ENCODE peak calls at places on chromosome 17, in seven cellular contexts. A is iris pigment epithelial cell; U is effector CD4-positive, alpha-beta T cell; D is left cardiac atrium; J is T-helper 2 cell; F is nephron progenitor cell; X is activated CD8-positive, alpha-beta T cell treated with anti-CD3 and anti-CD28 coated beads for 36 hours. H is an unnamed sample.

GRCh38 chr17:35774499-35774898 is 13.8 kb downstream of the C17orf50 start:
- DNase-seq in A (no peak), U (no peak), D (peak; percentile 67), J (no peak), F (no peak), X (no peak), H (no peak)

GRCh38 chr17:59534583-59534982 is 30.8 kb upstream of the DHX40 start:
- DNase-seq in A (no peak), U (no peak), D (no peak), J (no peak), F (no peak), X (no peak), H (no peak)

GRCh38 chr17:31550389-31551056 is 159.0 kb downstream of the RAB11FIP4 start:
- DNase-seq in A (no peak), U (no peak), D (no peak), J (no peak), F (no peak), X (no peak), H (no peak)

GRCh38 chr17:632551-632950 is 82.1 kb downstream of the VPS53 start:
- DNase-seq in A (no peak), U (no peak), D (no peak), J (no peak), F (no peak), X (no peak), H (no peak)

GRCh38 chr17:45077643-45078042 is 16.5 kb downstream of the NMT1 start:
- DNase-seq in A (no peak), U (no peak), D (no peak), J (no peak), F (no peak), X (no peak), H (no peak)

GRCh38 chr17:51604299-51605020 is 344.1 kb downstream of the UTP18 start:
- DNase-seq in A (no peak), U (no peak), D (no peak), J (no peak), F (no peak), X (no peak), H (no peak)

GRCh38 chr17:80649200-80649644 is 104.6 kb downstream of the RPTOR start:
- DNase-seq in A (no peak), U (no peak), D (no peak), J (no peak), F (no peak), X (peak; percentile 43), H (no peak)

GRCh38 chr17:18256351-18256750 is 2.2 kb downstream of the FLII start:
- DNase-seq in A (no peak), U (no peak), D (no peak), J (no peak), F (no peak), X (no peak), H (no peak)

GRCh38 chr17:77346765-77347164 is 206.0 kb downstream of the SEC14L1 start:
- DNase-seq in A (no peak), U (no peak), D (no peak), J (no peak), F (no peak), X (no peak), H (no peak)

GRCh38 chr17:1347681-1348318 is 52.2 kb downstream of the YWHAE start:
- DNase-seq in A (peak; percentile 50), U (no peak), D (peak; percentile 45), J (no peak), F (no peak), X (no peak), H (no peak)

GRCh38 chr17:76683011-76683755 is 27.6 kb downstream of the MXRA7 start:
- DNase-seq in A (no peak), U (no peak), D (no peak), J (no peak), F (no peak), X (no peak), H (no peak)

GRCh38 chr17:43402567-43402966 is 3.8 kb downstream of the ARL4D start:
- DNase-seq in A (no peak), U (no peak), D (no peak), J (no peak), F (no peak), X (no peak), H (no peak)

GRCh38 chr17:1779571-1780074 is 17.8 kb downstream of the SERPINF1 start:
- DNase-seq in A (peak; percentile 95), U (no peak), D (peak; percentile 85), J (no peak), F (no peak), X (no peak), H (peak; percentile 81)

GRCh38 chr17:68184816-68185436 is 62.9 kb upstream of the AMZ2 start:
- DNase-seq in A (no peak), U (peak; percentile 58), D (no peak), J (no peak), F (no peak), X (peak; percentile 79), H (no peak)

GRCh38 chr17:77286641-77287431 is 146.1 kb downstream of the SEC14L1 start:
- DNase-seq in A (peak; percentile 59), U (no peak), D (peak; percentile 65), J (no peak), F (no peak), X (no peak), H (peak; percentile 43)

GRCh38 chr17:81252336-81253329 is 13.5 kb downstream of the NDUFAF8 start:
- DNase-seq in A (no peak), U (no peak), D (no peak), J (no peak), F (no peak), X (no peak), H (no peak)

GRCh38 chr17:19897901-19898300 is 30.2 kb upstream of the ULK2 start:
- DNase-seq in A (peak; percentile 89), U (no peak), D (no peak), J (no peak), F (no peak), X (no peak), H (no peak)

GRCh38 chr17:36807496-36808180 is 129.6 kb upstream of the LHX1 start:
- DNase-seq in A (no peak), U (no peak), D (no peak), J (no peak), F (no peak), X (no peak), H (no peak)

GRCh38 chr17:73455050-73455687 is 143.4 kb upstream of the CDC42EP4 start:
- DNase-seq in A (no peak), U (no peak), D (no peak), J (no peak), F (no peak), X (no peak), H (no peak)

GRCh38 chr17:40538936-40539705 is 26.2 kb downstream of the CCR7 start:
- DNase-seq in A (no peak), U (no peak), D (no peak), J (no peak), F (no peak), X (no peak), H (no peak)

GRCh38 chr17:79950306-79950705 is 85.4 kb downstream of the TBC1D16 start:
- DNase-seq in A (no peak), U (no peak), D (peak; percentile 23), J (no peak), F (no peak), X (no peak), H (peak; percentile 13)

GRCh38 chr17:42759982-42760651 is 910 bp upstream of the RAMP2 start:
- DNase-seq in A (no peak), U (no peak), D (no peak), J (no peak), F (no peak), X (no peak), H (no peak)

GRCh38 chr17:78735832-78736525 is 46.1 kb downstream of the CYTH1 start:
- DNase-seq in A (peak; percentile 45), U (no peak), D (no peak), J (no peak), F (no peak), X (no peak), H (no peak)

GRCh38 chr17:4721203-4722135 is 9.8 kb upstream of the MED11 start:
- DNase-seq in A (peak; percentile 59), U (no peak), D (no peak), J (no peak), F (no peak), X (peak; percentile 43), H (peak; percentile 45)

GRCh38 chr17:40168262-40168832 is 8.9 kb upstream of the RAPGEFL1 start:
- DNase-seq in A (peak; percentile 73), U (peak; percentile 27), D (no peak), J (no peak), F (no peak), X (peak; percentile 50), H (no peak)

GRCh38 chr17:79009397-79010303 is at the start of gene CANT1:
- DNase-seq in A (peak; percentile 80), U (peak; percentile 72), D (peak; percentile 90), J (peak; percentile 72), F (peak; percentile 91), X (peak; percentile 85), H (peak; percentile 88)

GRCh38 chr17:56656961-56657360 is 63.5 kb downstream of the NOG start:
- DNase-seq in A (no peak), U (no peak), D (no peak), J (no peak), F (no peak), X (no peak), H (no peak)

GRCh38 chr17:31093866-31094599 is 744 bp upstream of the NF1 start:
- DNase-seq in A (no peak), U (no peak), D (no peak), J (no peak), F (no peak), X (no peak), H (no peak)

GRCh38 chr17:37375685-37376084 is at the start of gene C17orf78:
- DNase-seq in A (no peak), U (no peak), D (no peak), J (no peak), F (no peak), X (no peak), H (no peak)

GRCh38 chr17:27226611-27227234 is 67.2 kb upstream of the WSB1 start:
- DNase-seq in A (peak; percentile 78), U (no peak), D (no peak), J (no peak), F (no peak), X (no peak), H (no peak)

GRCh38 chr17:63695889-63696288 is 4.0 kb downstream of the LIMD2 start:
- DNase-seq in A (no peak), U (no peak), D (no peak), J (no peak), F (no peak), X (no peak), H (no peak)

GRCh38 chr17:32496348-32497078 is 9.7 kb downstream of the CDK5R1 start:
- DNase-seq in A (peak; percentile 67), U (no peak), D (no peak), J (no peak), F (no peak), X (no peak), H (no peak)

GRCh38 chr17:1792495-1793446 is 30.9 kb downstream of the SERPINF1 start:
- DNase-seq in A (no peak), U (no peak), D (no peak), J (no peak), F (no peak), X (no peak), H (no peak)

GRCh38 chr17:40561871-40562611 is 3.2 kb downstream of the CCR7 start:
- DNase-seq in A (no peak), U (peak; percentile 59), D (no peak), J (no peak), F (no peak), X (peak; percentile 86), H (no peak)

GRCh38 chr17:43529977-43530302 is 16.2 kb downstream of the ETV4 start:
- DNase-seq in A (no peak), U (no peak), D (no peak), J (no peak), F (no peak), X (no peak), H (no peak)

GRCh38 chr17:64063766-64064224 is 43.4 kb upstream of the ICAM2 start:
- DNase-seq in A (peak; percentile 38), U (peak; percentile 35), D (peak; percentile 71), J (no peak), F (peak; percentile 75), X (peak; percentile 78), H (peak; percentile 45)

GRCh38 chr17:82241183-82241925 is 12.5 kb downstream of the SLC16A3 start:
- DNase-seq in A (peak; percentile 64), U (no peak), D (peak; percentile 86), J (no peak), F (no peak), X (peak; percentile 75), H (peak; percentile 82)

GRCh38 chr17:43720311-43721060 is 38.1 kb downstream of the SOST start:
- DNase-seq in A (peak; percentile 57), U (peak; percentile 61), D (peak; percentile 89), J (peak; percentile 36), F (peak; percentile 75), X (peak; percentile 83), H (peak; percentile 86)

H was measured in left ventricle myocardium inferior.